ENCODE peak calls at places on chromosomes 5 and 9, in four cellular contexts. Y is lower leg skin; U is stimulated activated CD8-positive, alpha-beta memory T cell treated with anti-CD3 and anti-CD28 coated beads, Interleukin-4, amount 100 ng/mL, for 1 hour; V is GM12892. R is an unnamed sample.

GRCh38 chr5:116002116-116002906 is 30.0 kb upstream of the ARL14EPL start:
- DNase-seq in U (no peak), Y (no peak), V (no peak), R (peak; percentile 25)

GRCh38 chr9:34382879-34383278 is 6.2 kb upstream of the MYORG start:
- DNase-seq in U (no peak), V (no peak), Y (no peak), R (no peak)

GRCh38 chr9:123481209-123481865 is 125.3 kb downstream of the CRB2 start:
- DNase-seq in V (no peak), U (no peak), Y (no peak), R (no peak)

GRCh38 chr9:93292664-93293328 is 108.9 kb downstream of the WNK2 start:
- DNase-seq in Y (no peak), U (no peak), V (no peak), R (no peak)

GRCh38 chr5:52964138-52964537 is 25.0 kb upstream of the ITGA2 start:
- DNase-seq in Y (no peak), V (no peak), U (no peak), R (no peak)

GRCh38 chr5:68141494-68141893 is 74.1 kb upstream of the PIK3R1 start:
- DNase-seq in U (no peak), V (no peak), Y (no peak), R (no peak)

GRCh38 chr9:134709512-134710270 is 68.1 kb downstream of the COL5A1 start:
- DNase-seq in Y (peak; percentile 33), U (no peak), V (no peak), R (no peak)

GRCh38 chr9:106284300-106284699 is 578.7 kb upstream of the ZNF462 start:
- DNase-seq in V (no peak), Y (no peak), U (no peak), R (no peak)

GRCh38 chr9:121299467-121300282 is 31.7 kb downstream of the GSN start:
- DNase-seq in U (no peak), Y (peak; percentile 75), V (peak; percentile 60), R (no peak)

GRCh38 chr5:60701317-60701988 is 1.5 kb upstream of the DEPDC1B start:
- DNase-seq in V (no peak), U (no peak), Y (no peak), R (no peak)

GRCh38 chr9:130933114-130934046 is 5.7 kb downstream of the FIBCD1 start:
- DNase-seq in V (no peak), Y (no peak), U (no peak), R (no peak)

GRCh38 chr9:137745541-137745991 is 126.8 kb downstream of the EHMT1 start:
- DNase-seq in Y (no peak), U (no peak), V (peak; percentile 59), R (peak; percentile 56)

GRCh38 chr9:134028076-134028475 is 2.8 kb downstream of the BRD3OS start:
- DNase-seq in Y (no peak), V (no peak), U (no peak), R (no peak)

GRCh38 chr5:65483474-65484346 is 2.0 kb upstream of the ADAMTS6 start:
- DNase-seq in Y (no peak), U (no peak), V (no peak), R (peak; percentile 39)

GRCh38 chr5:10218658-10219057 is 31.0 kb downstream of the ATPSCKMT start:
- DNase-seq in Y (no peak), U (no peak), V (no peak), R (no peak)

GRCh38 chr5:157529002-157529401 is 46.6 kb downstream of the ADAM19 start:
- DNase-seq in U (no peak), V (no peak), Y (no peak), R (no peak)

GRCh38 chr5:159993194-159993593 is 15.7 kb upstream of the TTC1 start:
- DNase-seq in V (no peak), Y (no peak), U (no peak), R (no peak)

GRCh38 chr5:177325868-177326381 is 14.2 kb upstream of the MXD3 start:
- DNase-seq in Y (no peak), U (no peak), V (no peak), R (no peak)

GRCh38 chr9:87336914-87337333 is 160.7 kb upstream of the DAPK1 start:
- DNase-seq in U (no peak), Y (no peak), V (no peak), R (peak; percentile 87)

GRCh38 chr9:133952598-133953550 is 39.2 kb downstream of the VAV2 start:
- DNase-seq in V (no peak), U (no peak), Y (no peak), R (no peak)

GRCh38 chr9:15936316-15936869 is 383.6 kb downstream of the CCDC171 start:
- DNase-seq in Y (no peak), U (no peak), V (no peak), R (no peak)

GRCh38 chr5:142152383-142152730 is 43.8 kb downstream of the NDFIP1 start:
- DNase-seq in V (no peak), U (no peak), Y (no peak), R (peak; percentile 19)

GRCh38 chr9:2743937-2744529 is 26.7 kb downstream of the KCNV2 start:
- DNase-seq in U (no peak), Y (no peak), V (no peak), R (no peak)

GRCh38 chr9:101354143-101354764 is 30.6 kb downstream of the BAAT start:
- DNase-seq in U (no peak), V (no peak), Y (no peak), R (no peak)

GRCh38 chr5:58013542-58014258 is 446.2 kb downstream of the PLK2 start:
- DNase-seq in U (no peak), Y (no peak), V (no peak), R (no peak)

GRCh38 chr5:53882637-53883036 is 322.2 kb downstream of the NDUFS4 start:
- DNase-seq in U (no peak), Y (no peak), V (no peak), R (no peak)

GRCh38 chr9:123360161-123361085 is 4.4 kb downstream of the CRB2 start:
- DNase-seq in Y (no peak), V (peak; percentile 74), U (no peak), R (no peak)

GRCh38 chr5:172453206-172453985 is 929 bp downstream of the SH3PXD2B start:
- DNase-seq in Y (no peak), V (no peak), U (no peak), R (no peak)